ENCODE peak calls at places on chromosomes 4 and X, in eight cellular contexts. H is prostate gland, B is uterus, A is HCT116, G is tibial nerve, U is IMR-90, Q is heart left ventricle, X is spleen. L is an unnamed sample.
A peak's percentile ranks its signal among the peaks of the same experiment; 100 is the strongest.

GRCh38 chrX:140866446-140866845 is 135.9 kb upstream of the SPANXB1 start:
- DNase-seq in H (no peak), B (no peak), A (no peak), G (no peak), U (no peak), Q (no peak), X (no peak), L (no peak)

GRCh38 chr4:106690487-106690886 is 321.9 kb upstream of the GIMD1 start:
- DNase-seq in H (no peak), B (no peak), A (no peak), G (no peak), U (peak; percentile 34), Q (no peak), X (no peak), L (no peak)

GRCh38 chrX:130296743-130297142 is 28.0 kb upstream of the ZNF280C start:
- DNase-seq in H (no peak), B (no peak), A (no peak), G (no peak), U (peak; percentile 6), Q (no peak), X (no peak), L (no peak)

GRCh38 chrX:77788050-77788449 is 2.0 kb upstream of the ATRX start:
- DNase-seq in H (no peak), B (no peak), A (peak; percentile 26), G (no peak), U (peak; percentile 14), Q (no peak), X (no peak), L (peak; percentile 14)

GRCh38 chr4:143185253-143186107 is 763 bp downstream of the USP38 start:
- DNase-seq in H (peak; percentile 6), B (no peak), A (no peak), G (no peak), U (peak; percentile 8), Q (peak; percentile 28), X (peak; percentile 80), L (peak; percentile 44)

GRCh38 chrX:95076449-95076848 is 1402.4 kb downstream of the FAM133A start:
- DNase-seq in H (no peak), B (no peak), A (no peak), G (no peak), U (peak; percentile 10), Q (no peak), X (no peak), L (no peak)

GRCh38 chr4:89253306-89253705 is 54.3 kb downstream of the GPRIN3 start:
- DNase-seq in H (no peak), B (no peak), A (no peak), G (no peak), U (no peak), Q (no peak), X (no peak), L (no peak)

GRCh38 chrX:100969936-100970335 is 428 bp downstream of the ARL13A start:
- DNase-seq in H (no peak), B (no peak), A (no peak), G (no peak), U (no peak), Q (no peak), X (no peak), L (no peak)

GRCh38 chr4:25161599-25161960 is 1.3 kb upstream of the SEPSECS start:
- DNase-seq in H (no peak), B (no peak), A (no peak), G (no peak), U (no peak), Q (no peak), X (no peak), L (no peak)

GRCh38 chrX:31036895-31037294 is 34.9 kb downstream of the FTHL17 start:
- DNase-seq in H (peak; percentile 3), B (peak; percentile 15), A (peak; percentile 6), G (peak; percentile 11), U (peak; percentile 42), Q (peak; percentile 44), X (no peak), L (peak; percentile 61)

GRCh38 chr4:52822583-52823477 is 39.3 kb upstream of the RASL11B start:
- DNase-seq in H (no peak), B (no peak), A (peak; percentile 41), G (no peak), U (peak; percentile 76), Q (no peak), X (no peak), L (no peak)

GRCh38 chrX:30577362-30577961 is at the start of gene TASL:
- DNase-seq in H (no peak), B (no peak), A (no peak), G (no peak), U (no peak), Q (no peak), X (no peak), L (no peak)

GRCh38 chrX:31679861-31680260 is 608.0 kb upstream of the FTHL17 start:
- DNase-seq in H (no peak), B (no peak), A (no peak), G (no peak), U (no peak), Q (no peak), X (no peak), L (no peak)

GRCh38 chr4:155889036-155889793 is 14.3 kb upstream of the TDO2 start:
- DNase-seq in H (no peak), B (peak; percentile 16), A (no peak), G (no peak), U (peak; percentile 89), Q (no peak), X (no peak), L (peak; percentile 15)
- TF ChIP-seq POLR2A in H (no peak), B (no peak), A (no peak), G (no peak), U (no peak), Q (no peak), X (no peak), L (no peak)

GRCh38 chr4:118352843-118353373 is at the start of gene PRSS12:
- DNase-seq in H (peak; percentile 30), B (no peak), A (peak; percentile 57), G (no peak), U (peak; percentile 75), Q (peak; percentile 28), X (peak; percentile 89), L (peak; percentile 83)

GRCh38 chr4:118360101-118360500 is 7.3 kb upstream of the PRSS12 start:
- DNase-seq in H (no peak), B (no peak), A (no peak), G (no peak), U (no peak), Q (no peak), X (no peak), L (no peak)

GRCh38 chr4:118353452-118353851 is 649 bp upstream of the PRSS12 start:
- DNase-seq in H (no peak), B (no peak), A (no peak), G (no peak), U (no peak), Q (no peak), X (no peak), L (peak; percentile 20)

GRCh38 chr4:118354913-118355312 is 2.1 kb upstream of the PRSS12 start:
- DNase-seq in H (no peak), B (no peak), A (no peak), G (no peak), U (no peak), Q (no peak), X (no peak), L (no peak)

GRCh38 chr4:118356731-118357130 is 3.9 kb upstream of the PRSS12 start:
- DNase-seq in H (no peak), B (no peak), A (no peak), G (no peak), U (peak; percentile 37), Q (no peak), X (no peak), L (no peak)
- H3K27me3 ChIP-seq in H (no peaks in the 10 kb centered on the region), B (peaks cover 19% of the 10 kb centered on the region), A (no peaks in the 10 kb centered on the region), G (peaks cover 50% of the 10 kb centered on the region), U (no peaks in the 10 kb centered on the region), Q (peaks cover 25% of the 10 kb centered on the region), X (peaks cover 29% of the 10 kb centered on the region), L (no peaks in the 10 kb centered on the region)

GRCh38 chrX:10085223-10085622 is 71.6 kb upstream of the CLCN4 start:
- DNase-seq in H (no peak), B (no peak), A (no peak), G (no peak), U (no peak), Q (no peak), X (no peak), L (no peak)

GRCh38 chrX:10089378-10089795 is 67.4 kb upstream of the CLCN4 start:
- DNase-seq in H (no peak), B (no peak), A (no peak), G (no peak), U (peak; percentile 36), Q (no peak), X (no peak), L (no peak)

GRCh38 chrX:10087391-10087790 is 69.4 kb upstream of the CLCN4 start:
- DNase-seq in H (no peak), B (no peak), A (no peak), G (no peak), U (no peak), Q (no peak), X (no peak), L (peak; percentile 76)

GRCh38 chrX:10086683-10087082 is 70.1 kb upstream of the CLCN4 start:
- DNase-seq in H (no peak), B (no peak), A (no peak), G (no peak), U (no peak), Q (no peak), X (no peak), L (peak; percentile 77)

DNA sequence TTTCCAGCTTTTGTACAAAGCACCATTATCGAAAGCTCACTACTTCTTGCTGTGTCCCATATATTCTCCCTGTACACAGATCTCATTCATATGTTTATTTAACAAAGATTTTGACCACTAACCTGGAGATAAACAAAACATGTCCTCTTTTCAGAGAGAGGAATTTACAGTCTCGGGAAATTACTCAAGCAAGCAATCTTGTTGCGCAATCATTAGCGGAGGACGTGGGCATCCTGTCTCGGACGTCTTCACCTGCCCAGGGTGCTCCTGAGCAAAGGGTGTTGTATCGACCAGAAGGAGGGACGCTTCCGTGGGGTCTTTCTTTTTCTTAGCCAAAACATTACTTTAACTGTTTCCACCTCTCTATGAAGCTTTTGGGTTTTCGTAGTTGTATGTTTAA is 66.5 kb upstream of the CLCN4 start:
- DNase-seq in H (peak; percentile 41), B (no peak), A (no peak), G (no peak), U (peak; percentile 28), Q (no peak), X (no peak), L (no peak)
- H3K27ac ChIP-seq in H (peak overlapping the region; percentile 56), B (no peak overlapping the region), A (no peak overlapping the region), G (no peak overlapping the region), U (no peak overlapping the region), Q (no peak overlapping the region), X (peak overlapping the region; percentile 53), L (no peak overlapping the region)

DNA sequence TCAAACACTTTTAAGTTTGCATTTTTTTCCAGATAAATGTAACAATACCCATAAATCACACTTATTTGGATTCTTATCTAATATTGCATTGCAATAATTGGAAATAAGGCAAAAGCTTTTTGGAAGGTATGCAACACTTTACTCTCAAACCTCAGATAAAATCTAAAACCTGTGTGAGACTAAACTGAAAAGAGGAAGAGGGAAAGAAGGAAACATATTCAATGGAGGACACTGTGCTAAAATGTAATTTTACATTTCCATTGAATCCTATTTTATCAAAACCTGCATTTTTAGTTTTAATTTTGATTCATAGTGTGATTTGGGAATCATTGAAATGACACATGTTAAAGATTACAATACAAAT is 99.4 kb downstream of the HPGD start:
- DNase-seq in H (no peak), B (no peak), A (no peak), G (no peak), U (no peak), Q (no peak), X (no peak), L (no peak)
- TF ChIP-seq POLR2A in H (no peak), B (no peak), A (no peak), G (no peak), U (no peak), Q (no peak), X (no peak), L (no peak)

GRCh38 chr4:13496605-13497004 is 12.5 kb upstream of the RAB28 start:
- DNase-seq in H (no peak), B (no peak), A (no peak), G (no peak), U (no peak), Q (no peak), X (no peak), L (no peak)
- H3K27me3 ChIP-seq in H (no peaks in the 10 kb centered on the region), B (peaks cover 10% of the 10 kb centered on the region), A (no peaks in the 10 kb centered on the region), G (peaks cover 14% of the 10 kb centered on the region), U (peaks cover 4% of the 10 kb centered on the region), Q (no peaks in the 10 kb centered on the region), X (no peaks in the 10 kb centered on the region), L (no peaks in the 10 kb centered on the region)

L was measured in testis.